ENCODE peak calls at places on chromosomes 1 and 21, in eight cellular contexts. One of them, this sample, is unnamed.

GRCh38 chr1:51998007-51998406 is 7.5 kb upstream of the RAB3B start:
- DNase-seq in endothelial cell: no peak
- DNase-seq in fibroblast of villous mesenchyme: no peak
- DNase-seq in fibroblast of mammary gland: no peak
- DNase-seq in IMR-90: no peak
- DNase-seq in pancreas: no peak
- DNase-seq in RWPE1: no peak
- DNase-seq in tibial nerve: no peak
- DNase-seq in this sample: no peak

GRCh38 chr1:80535446-80535845 is 1265.3 kb upstream of the ADGRL2 start:
- DNase-seq in endothelial cell: no peak
- DNase-seq in fibroblast of villous mesenchyme: no peak
- DNase-seq in fibroblast of mammary gland: no peak
- DNase-seq in IMR-90: no peak
- DNase-seq in pancreas: no peak
- DNase-seq in RWPE1: no peak
- DNase-seq in tibial nerve: no peak
- DNase-seq in this sample: no peak

GRCh38 chr1:152926091-152926490 is 17.7 kb downstream of the IVL start:
- DNase-seq in endothelial cell: no peak
- DNase-seq in fibroblast of villous mesenchyme: no peak
- DNase-seq in fibroblast of mammary gland: peak; percentile 40
- DNase-seq in IMR-90: peak; percentile 5
- DNase-seq in pancreas: no peak
- DNase-seq in RWPE1: peak; percentile 63
- DNase-seq in tibial nerve: no peak
- DNase-seq in this sample: no peak

GRCh38 chr1:24888061-24888970 is 41.8 kb downstream of the RUNX3 start:
- DNase-seq in endothelial cell: no peak
- DNase-seq in fibroblast of villous mesenchyme: no peak
- DNase-seq in fibroblast of mammary gland: no peak
- DNase-seq in IMR-90: no peak
- DNase-seq in pancreas: peak; percentile 11
- DNase-seq in RWPE1: no peak
- DNase-seq in tibial nerve: no peak
- DNase-seq in this sample: no peak

GRCh38 chr1:208047476-208047934 is 136.6 kb upstream of the CD34 start:
- DNase-seq in endothelial cell: no peak
- DNase-seq in fibroblast of villous mesenchyme: peak; percentile 67
- DNase-seq in fibroblast of mammary gland: peak; percentile 36
- DNase-seq in IMR-90: peak; percentile 43
- DNase-seq in pancreas: peak; percentile 84
- DNase-seq in RWPE1: no peak
- DNase-seq in tibial nerve: peak; percentile 85
- DNase-seq in this sample: peak; percentile 89

GRCh38 chr1:104329278-104329677 is 579.6 kb downstream of the AMY1C start:
- DNase-seq in endothelial cell: no peak
- DNase-seq in fibroblast of villous mesenchyme: no peak
- DNase-seq in fibroblast of mammary gland: no peak
- DNase-seq in IMR-90: no peak
- DNase-seq in pancreas: no peak
- DNase-seq in RWPE1: no peak
- DNase-seq in tibial nerve: no peak
- DNase-seq in this sample: no peak

GRCh38 chr21:32334980-32335471 is 36.4 kb downstream of the MRAP start:
- DNase-seq in endothelial cell: no peak
- DNase-seq in fibroblast of villous mesenchyme: no peak
- DNase-seq in fibroblast of mammary gland: no peak
- DNase-seq in IMR-90: no peak
- DNase-seq in pancreas: no peak
- DNase-seq in RWPE1: no peak
- DNase-seq in tibial nerve: no peak
- DNase-seq in this sample: no peak

GRCh38 chr1:186304982-186305949 is 69.8 kb downstream of the TPR start:
- DNase-seq in endothelial cell: no peak
- DNase-seq in fibroblast of villous mesenchyme: peak; percentile 21
- DNase-seq in fibroblast of mammary gland: peak; percentile 56
- DNase-seq in IMR-90: peak; percentile 13
- DNase-seq in pancreas: no peak
- DNase-seq in RWPE1: peak; percentile 46
- DNase-seq in tibial nerve: no peak
- DNase-seq in this sample: no peak

GRCh38 chr1:160427625-160428024 is 27.3 kb downstream of the VANGL2 start:
- DNase-seq in endothelial cell: no peak
- DNase-seq in fibroblast of villous mesenchyme: no peak
- DNase-seq in fibroblast of mammary gland: no peak
- DNase-seq in IMR-90: no peak
- DNase-seq in pancreas: no peak
- DNase-seq in RWPE1: no peak
- DNase-seq in tibial nerve: no peak
- DNase-seq in this sample: no peak

GRCh38 chr1:60573121-60573520 is 499.6 kb upstream of the C1orf87 start:
- DNase-seq in endothelial cell: no peak
- DNase-seq in fibroblast of villous mesenchyme: peak; percentile 18
- DNase-seq in fibroblast of mammary gland: peak; percentile 76
- DNase-seq in IMR-90: no peak
- DNase-seq in pancreas: no peak
- DNase-seq in RWPE1: peak; percentile 11
- DNase-seq in tibial nerve: no peak
- DNase-seq in this sample: no peak

GRCh38 chr1:54397980-54398379 is 8.2 kb downstream of the SSBP3 start:
- DNase-seq in endothelial cell: no peak
- DNase-seq in fibroblast of villous mesenchyme: no peak
- DNase-seq in fibroblast of mammary gland: no peak
- DNase-seq in IMR-90: no peak
- DNase-seq in pancreas: no peak
- DNase-seq in RWPE1: no peak
- DNase-seq in tibial nerve: no peak
- DNase-seq in this sample: no peak

GRCh38 chr1:153357076-153357852 is 390 bp upstream of the S100A9 start:
- DNase-seq in endothelial cell: no peak
- DNase-seq in fibroblast of villous mesenchyme: no peak
- DNase-seq in fibroblast of mammary gland: no peak
- DNase-seq in IMR-90: no peak
- DNase-seq in pancreas: no peak
- DNase-seq in RWPE1: peak; percentile 86
- DNase-seq in tibial nerve: peak; percentile 46
- DNase-seq in this sample: peak; percentile 76

GRCh38 chr1:227955808-227956207 is 8.1 kb upstream of the WNT9A start:
- DNase-seq in endothelial cell: no peak
- DNase-seq in fibroblast of villous mesenchyme: no peak
- DNase-seq in fibroblast of mammary gland: no peak
- DNase-seq in IMR-90: no peak
- DNase-seq in pancreas: no peak
- DNase-seq in RWPE1: no peak
- DNase-seq in tibial nerve: no peak
- DNase-seq in this sample: no peak

GRCh38 chr1:109782514-109782913 is 18.8 kb upstream of the EPS8L3 start:
- DNase-seq in endothelial cell: no peak
- DNase-seq in fibroblast of villous mesenchyme: peak; percentile 91
- DNase-seq in fibroblast of mammary gland: no peak
- DNase-seq in IMR-90: peak; percentile 59
- DNase-seq in pancreas: peak; percentile 11
- DNase-seq in RWPE1: no peak
- DNase-seq in tibial nerve: no peak
- DNase-seq in this sample: no peak

GRCh38 chr21:28272272-28272992 is 720.2 kb downstream of the LTN1 start:
- DNase-seq in endothelial cell: no peak
- DNase-seq in fibroblast of villous mesenchyme: peak; percentile 77
- DNase-seq in fibroblast of mammary gland: peak; percentile 31
- DNase-seq in IMR-90: peak; percentile 51
- DNase-seq in pancreas: no peak
- DNase-seq in RWPE1: no peak
- DNase-seq in tibial nerve: no peak
- DNase-seq in this sample: no peak

GRCh38 chr1:60809204-60809985 is 273.0 kb upstream of the NFIA start:
- DNase-seq in endothelial cell: no peak
- DNase-seq in fibroblast of villous mesenchyme: peak; percentile 24
- DNase-seq in fibroblast of mammary gland: no peak
- DNase-seq in IMR-90: peak; percentile 0
- DNase-seq in pancreas: no peak
- DNase-seq in RWPE1: no peak
- DNase-seq in tibial nerve: no peak
- DNase-seq in this sample: no peak

GRCh38 chr1:12174789-12175455 is 8.1 kb downstream of the TNFRSF1B start:
- DNase-seq in endothelial cell: peak; percentile 43
- DNase-seq in fibroblast of villous mesenchyme: peak; percentile 65
- DNase-seq in fibroblast of mammary gland: no peak
- DNase-seq in IMR-90: no peak
- DNase-seq in pancreas: no peak
- DNase-seq in RWPE1: no peak
- DNase-seq in tibial nerve: no peak
- DNase-seq in this sample: peak; percentile 58

GRCh38 chr1:245441699-245442098 is 286.9 kb downstream of the KIF26B start:
- DNase-seq in endothelial cell: no peak
- DNase-seq in fibroblast of villous mesenchyme: peak; percentile 39
- DNase-seq in fibroblast of mammary gland: peak; percentile 44
- DNase-seq in IMR-90: no peak
- DNase-seq in pancreas: no peak
- DNase-seq in RWPE1: no peak
- DNase-seq in tibial nerve: no peak
- DNase-seq in this sample: no peak

GRCh38 chr1:150979723-150980056 is 2.4 kb upstream of the ANXA9 start:
- DNase-seq in endothelial cell: no peak
- DNase-seq in fibroblast of villous mesenchyme: no peak
- DNase-seq in fibroblast of mammary gland: no peak
- DNase-seq in IMR-90: no peak
- DNase-seq in pancreas: no peak
- DNase-seq in RWPE1: no peak
- DNase-seq in tibial nerve: no peak
- DNase-seq in this sample: no peak

GRCh38 chr21:45534591-45535331 is 7.5 kb downstream of the SLC19A1 start:
- DNase-seq in endothelial cell: no peak
- DNase-seq in fibroblast of villous mesenchyme: no peak
- DNase-seq in fibroblast of mammary gland: no peak
- DNase-seq in IMR-90: no peak
- DNase-seq in pancreas: peak; percentile 70
- DNase-seq in RWPE1: no peak
- DNase-seq in tibial nerve: no peak
- DNase-seq in this sample: peak; percentile 62

GRCh38 chr1:55600243-55600642 is 385.1 kb upstream of the USP24 start:
- DNase-seq in endothelial cell: no peak
- DNase-seq in fibroblast of villous mesenchyme: no peak
- DNase-seq in fibroblast of mammary gland: peak; percentile 41
- DNase-seq in IMR-90: no peak
- DNase-seq in pancreas: no peak
- DNase-seq in RWPE1: no peak
- DNase-seq in tibial nerve: no peak
- DNase-seq in this sample: no peak

DNA sequence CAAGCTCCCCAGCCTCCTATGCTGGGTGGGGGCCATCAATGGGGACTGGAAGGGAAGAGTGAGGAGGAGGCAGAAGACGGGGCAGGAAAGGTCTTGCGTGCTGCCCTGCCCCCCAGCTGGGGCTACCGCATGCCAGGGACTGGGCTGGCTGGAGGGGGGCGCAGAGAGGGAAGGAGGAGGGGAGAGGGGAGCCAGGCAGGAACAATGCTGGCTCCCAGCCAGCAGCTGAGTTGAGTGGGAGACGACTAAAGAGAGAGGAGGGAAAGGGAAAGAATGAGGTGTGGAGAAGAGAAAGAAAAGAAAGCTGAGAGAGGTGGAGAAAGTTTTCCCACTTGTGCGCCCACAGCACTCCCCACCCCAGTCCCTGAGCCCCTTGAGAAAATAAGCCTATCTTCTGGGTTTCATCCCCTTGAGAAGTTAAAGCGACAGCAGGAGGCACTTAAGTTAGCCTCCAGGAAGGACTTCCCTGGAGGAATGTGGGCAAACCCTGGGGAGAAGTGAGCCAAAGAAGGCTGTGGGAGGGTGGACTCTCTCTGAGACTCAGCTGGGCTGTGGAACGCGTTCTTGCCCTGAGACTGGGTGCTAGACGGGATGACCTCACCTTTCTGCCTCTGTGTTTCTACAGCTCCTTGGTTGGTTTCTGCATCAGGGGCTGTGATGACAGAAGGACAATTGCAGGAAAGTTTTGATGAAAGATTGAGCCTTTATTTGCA is 12.9 kb upstream of the NES start:
- DNase-seq in endothelial cell: peak; percentile 9
- DNase-seq in fibroblast of villous mesenchyme: no peak
- DNase-seq in fibroblast of mammary gland: peak; percentile 40
- DNase-seq in IMR-90: no peak
- DNase-seq in pancreas: no peak
- DNase-seq in RWPE1: no peak
- DNase-seq in tibial nerve: no peak
- DNase-seq in this sample: no peak
- TF ChIP-seq CTCF in endothelial cell: no peak
- TF ChIP-seq CTCF in fibroblast of villous mesenchyme: no peak
- TF ChIP-seq CTCF in fibroblast of mammary gland: no peak
- TF ChIP-seq CTCF in IMR-90: no peak
- TF ChIP-seq CTCF in pancreas: no peak
- TF ChIP-seq CTCF in RWPE1: no peak
- TF ChIP-seq CTCF in tibial nerve: no peak
- TF ChIP-seq CTCF in this sample: no peak

DNA sequence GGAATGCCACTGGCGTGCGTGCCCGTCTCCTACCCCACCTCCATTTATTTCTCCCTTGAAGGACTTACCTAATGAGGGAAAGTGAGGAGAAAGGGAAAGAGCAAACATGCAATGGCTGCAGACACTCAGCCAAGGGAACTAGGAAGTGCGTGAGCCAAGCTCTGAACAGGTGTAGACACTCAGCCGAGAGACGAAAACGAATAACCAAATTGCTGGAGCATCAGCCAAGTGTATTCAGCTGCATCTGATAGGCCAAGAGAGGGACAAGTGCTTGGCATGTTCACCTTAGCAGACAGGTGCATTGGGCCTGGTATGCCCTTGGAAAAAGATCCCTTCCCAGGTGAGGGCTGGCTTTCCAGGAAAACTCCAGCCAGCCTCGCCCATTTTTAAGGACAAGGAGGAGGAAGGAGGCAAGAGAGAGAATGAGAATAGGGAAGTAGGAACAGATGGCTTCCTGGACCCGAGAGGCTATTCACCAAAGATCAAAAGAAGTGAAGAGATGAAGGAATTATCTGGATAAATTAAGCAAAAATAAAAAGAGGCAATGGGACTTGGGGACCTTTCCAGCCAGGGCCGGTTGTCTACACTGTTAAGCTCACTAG is 184.7 kb downstream of the TOMM20 start:
- DNase-seq in endothelial cell: no peak
- DNase-seq in fibroblast of villous mesenchyme: no peak
- DNase-seq in fibroblast of mammary gland: no peak
- DNase-seq in IMR-90: no peak
- DNase-seq in pancreas: no peak
- DNase-seq in RWPE1: no peak
- DNase-seq in tibial nerve: no peak
- DNase-seq in this sample: no peak
- TF ChIP-seq CTCF in endothelial cell: no peak
- TF ChIP-seq CTCF in fibroblast of villous mesenchyme: no peak
- TF ChIP-seq CTCF in fibroblast of mammary gland: no peak
- TF ChIP-seq CTCF in IMR-90: no peak
- TF ChIP-seq CTCF in pancreas: no peak
- TF ChIP-seq CTCF in RWPE1: no peak
- TF ChIP-seq CTCF in tibial nerve: no peak
- TF ChIP-seq CTCF in this sample: no peak

GRCh38 chr1:177282976-177283375 is 112.2 kb downstream of the BRINP2 start:
- DNase-seq in endothelial cell: no peak
- DNase-seq in fibroblast of villous mesenchyme: no peak
- DNase-seq in fibroblast of mammary gland: no peak
- DNase-seq in IMR-90: no peak
- DNase-seq in pancreas: no peak
- DNase-seq in RWPE1: no peak
- DNase-seq in tibial nerve: no peak
- DNase-seq in this sample: no peak
- TF ChIP-seq CTCF in endothelial cell: no peak
- TF ChIP-seq CTCF in fibroblast of villous mesenchyme: no peak
- TF ChIP-seq CTCF in fibroblast of mammary gland: no peak
- TF ChIP-seq CTCF in IMR-90: no peak
- TF ChIP-seq CTCF in pancreas: no peak
- TF ChIP-seq CTCF in RWPE1: no peak
- TF ChIP-seq CTCF in tibial nerve: no peak
- TF ChIP-seq CTCF in this sample: no peak

GRCh38 chr1:222987616-222988015 is 155.4 kb downstream of the TLR5 start:
- DNase-seq in endothelial cell: no peak
- DNase-seq in fibroblast of villous mesenchyme: no peak
- DNase-seq in fibroblast of mammary gland: no peak
- DNase-seq in IMR-90: no peak
- DNase-seq in pancreas: no peak
- DNase-seq in RWPE1: no peak
- DNase-seq in tibial nerve: no peak
- DNase-seq in this sample: no peak
- TF ChIP-seq CTCF in endothelial cell: no peak
- TF ChIP-seq CTCF in fibroblast of villous mesenchyme: no peak
- TF ChIP-seq CTCF in fibroblast of mammary gland: peak; percentile 26
- TF ChIP-seq CTCF in IMR-90: no peak
- TF ChIP-seq CTCF in pancreas: no peak
- TF ChIP-seq CTCF in RWPE1: no peak
- TF ChIP-seq CTCF in tibial nerve: no peak
- TF ChIP-seq CTCF in this sample: no peak

This sample was measured in psoas muscle.